ENCODE peak calls at places on chromosomes 7 and 10, in six cellular contexts. W is neural progenitor cell; Z is CD4-positive, CD25-positive, alpha-beta regulatory T cell; I is psoas muscle; X is sigmoid colon; G is cardiac muscle cell. U is an unnamed sample.

GRCh38 chr7:98626393-98627061 is 9.4 kb downstream of the NPTX2 start:
- DNase-seq in X (no peak), G (no peak), W (peak; percentile 75), I (no peak), Z (no peak), U (no peak)

GRCh38 chr7:137932881-137933269 is 69.0 kb downstream of the CREB3L2 start:
- DNase-seq in Z (no peak), G (no peak), I (no peak), W (no peak), X (no peak), U (no peak)

GRCh38 chr10:93749218-93749799 is 8.4 kb upstream of the LGI1 start:
- DNase-seq in X (no peak), I (no peak), Z (no peak), W (peak; percentile 51), G (no peak), U (peak; percentile 86)

GRCh38 chr10:116521424-116522305 is 24.1 kb upstream of the PNLIP start:
- DNase-seq in Z (no peak), W (peak; percentile 54), G (peak; percentile 53), I (no peak), X (no peak), U (peak; percentile 39)

GRCh38 chr10:132434405-132435005 is 37.5 kb downstream of the PWWP2B start:
- DNase-seq in W (no peak), G (no peak), X (no peak), I (no peak), Z (no peak), U (no peak)

GRCh38 chr10:79322616-79323566 is 24.4 kb upstream of the PPIF start:
- DNase-seq in I (peak; percentile 64), Z (peak; percentile 51), W (no peak), G (no peak), X (peak; percentile 88), U (peak; percentile 65)

GRCh38 chr10:110168601-110169481 is 38.6 kb upstream of the MXI1 start:
- DNase-seq in Z (no peak), I (no peak), W (no peak), G (peak; percentile 51), X (no peak), U (peak; percentile 86)

GRCh38 chr10:33556581-33556980 is 222.1 kb upstream of the NRP1 start:
- DNase-seq in G (peak; percentile 29), X (no peak), W (peak; percentile 39), I (no peak), Z (no peak), U (no peak)

GRCh38 chr7:45151131-45151684 is 6.4 kb upstream of the RAMP3 start:
- DNase-seq in G (no peak), X (peak; percentile 45), I (peak; percentile 26), Z (no peak), W (no peak), U (no peak)

GRCh38 chr10:101055416-101055815 is 6.4 kb upstream of the KAZALD1 start:
- DNase-seq in W (no peak), G (no peak), Z (no peak), X (no peak), I (no peak), U (peak; percentile 78)

GRCh38 chr7:116552616-116553015 is 27.8 kb downstream of the CAV1 start:
- DNase-seq in I (no peak), X (no peak), G (no peak), W (no peak), Z (no peak), U (no peak)

GRCh38 chr10:133091316-133091715 is 3.6 kb downstream of the ADGRA1 start:
- DNase-seq in G (no peak), Z (no peak), W (no peak), I (no peak), X (no peak), U (no peak)

GRCh38 chr7:99560834-99561734 is 2.6 kb downstream of the ZNF655 start:
- DNase-seq in W (no peak), Z (no peak), G (no peak), I (no peak), X (no peak), U (no peak)

GRCh38 chr7:156402255-156402654 is 238.3 kb upstream of the RNF32 start:
- DNase-seq in X (no peak), Z (no peak), I (no peak), W (no peak), G (no peak), U (no peak)

GRCh38 chr10:125144693-125145623 is 15.4 kb downstream of the CTBP2 start:
- DNase-seq in W (peak; percentile 58), G (no peak), X (no peak), Z (no peak), I (no peak), U (peak; percentile 61)

GRCh38 chr7:56009695-56010094 is 41.5 kb downstream of the PSPH start:
- DNase-seq in G (no peak), X (no peak), Z (no peak), I (no peak), W (no peak), U (no peak)

GRCh38 chr10:127993281-127993680 is 86.4 kb downstream of the PTPRE start:
- DNase-seq in I (no peak), G (no peak), Z (no peak), W (no peak), X (peak; percentile 50), U (no peak)

GRCh38 chr10:106089855-106090254 is 1074.7 kb downstream of the SORCS1 start:
- DNase-seq in Z (no peak), I (no peak), G (no peak), W (no peak), X (no peak), U (no peak)

GRCh38 chr7:46559194-46559576 is 638.1 kb upstream of the IGFBP3 start:
- DNase-seq in W (no peak), G (no peak), X (no peak), I (no peak), Z (no peak), U (no peak)

GRCh38 chr7:137983308-137984008 is 18.4 kb downstream of the CREB3L2 start:
- DNase-seq in I (peak; percentile 60), Z (no peak), G (no peak), W (no peak), X (no peak), U (no peak)

GRCh38 chr10:106224676-106225075 is 939.8 kb downstream of the SORCS1 start:
- DNase-seq in G (no peak), W (no peak), Z (no peak), I (no peak), X (no peak), U (no peak)

GRCh38 chr7:72539702-72540101 is 127.6 kb upstream of the CALN1 start:
- DNase-seq in X (no peak), W (no peak), G (no peak), Z (no peak), I (no peak), U (no peak)

GRCh38 chr10:132858121-132859081 is 72.5 kb upstream of the NKX6-2 start:
- DNase-seq in X (peak; percentile 46), I (peak; percentile 28), Z (no peak), W (no peak), G (no peak), U (no peak)

GRCh38 chr10:78911533-78912340 is 157.0 kb upstream of the ZMIZ1 start:
- DNase-seq in G (no peak), Z (no peak), I (peak; percentile 44), W (no peak), X (peak; percentile 40), U (no peak)

GRCh38 chr10:117927334-117927733 is 119.4 kb downstream of the RAB11FIP2 start:
- DNase-seq in W (no peak), G (no peak), X (no peak), Z (no peak), I (no peak), U (no peak)

GRCh38 chr10:117931078-117931477 is 115.7 kb downstream of the RAB11FIP2 start:
- DNase-seq in X (no peak), I (no peak), Z (no peak), G (no peak), W (no peak), U (no peak)

GRCh38 chr10:117927871-117928270 is 118.9 kb downstream of the RAB11FIP2 start:
- DNase-seq in Z (no peak), I (no peak), X (no peak), G (no peak), W (no peak), U (no peak)

GRCh38 chr10:117926491-117926890 is 120.2 kb downstream of the RAB11FIP2 start:
- DNase-seq in W (no peak), X (no peak), I (no peak), Z (no peak), G (no peak), U (no peak)

GRCh38 chr10:117929321-117930067 is 117.2 kb downstream of the RAB11FIP2 start:
- DNase-seq in X (no peak), Z (no peak), I (no peak), W (peak; percentile 43), G (peak; percentile 10), U (no peak)
- H3K27ac ChIP-seq in X (no peak overlapping the region), Z (no peak overlapping the region), I (no peak overlapping the region), W (no peak overlapping the region), G (no peak overlapping the region), U (no peak overlapping the region)

DNA sequence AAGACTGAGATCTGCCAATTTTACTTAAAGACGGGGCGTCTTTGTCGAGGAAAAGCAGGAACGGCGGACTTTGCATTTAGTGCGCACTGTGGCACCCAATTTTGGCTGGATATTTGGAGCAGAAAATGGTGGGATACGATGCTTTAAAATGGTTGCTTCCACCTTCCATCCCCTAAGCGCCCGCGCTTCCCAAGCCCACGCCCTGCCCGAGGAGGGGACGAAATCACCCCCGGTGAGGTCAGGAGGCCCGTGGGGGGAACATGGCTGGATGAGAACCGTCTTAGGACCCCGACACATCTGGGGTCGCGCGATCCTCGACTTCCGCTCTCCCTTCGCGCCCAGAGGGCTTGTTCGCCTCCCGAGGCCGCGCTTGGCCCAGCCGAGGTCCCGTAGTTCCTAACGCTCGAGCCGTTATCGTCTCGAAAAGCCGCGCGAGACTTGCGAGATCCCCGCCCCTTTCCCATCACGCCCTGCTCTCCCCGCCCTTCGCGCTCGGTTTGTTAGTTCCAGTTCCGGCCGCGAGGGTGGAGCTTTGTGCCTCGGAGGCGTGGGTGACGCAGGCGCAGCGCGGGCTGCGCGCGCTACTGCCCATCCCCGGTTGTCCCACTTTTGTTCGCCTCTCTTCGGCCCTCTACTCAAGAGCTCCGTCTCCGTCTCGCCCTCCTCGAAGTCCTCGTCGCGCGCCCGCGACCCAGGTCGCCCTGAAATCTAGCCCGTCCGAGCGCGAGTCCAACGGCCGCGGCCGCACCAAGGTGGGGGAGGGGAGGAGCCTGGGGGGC is at the start of gene SRRT:
- DNase-seq in Z (peak; percentile 97), G (peak; percentile 100), W (peak; percentile 100), X (peak; percentile 99), I (peak; percentile 99), U (peak; percentile 98)
- H3K36me3 ChIP-seq in Z (peaks cover 13% of the 10 kb centered on the region), G (peaks cover 22% of the 10 kb centered on the region), W (peaks cover 7% of the 10 kb centered on the region), X (peaks cover 35% of the 10 kb centered on the region), I (no peaks in the 10 kb centered on the region), U (no peaks in the 10 kb centered on the region)

DNA sequence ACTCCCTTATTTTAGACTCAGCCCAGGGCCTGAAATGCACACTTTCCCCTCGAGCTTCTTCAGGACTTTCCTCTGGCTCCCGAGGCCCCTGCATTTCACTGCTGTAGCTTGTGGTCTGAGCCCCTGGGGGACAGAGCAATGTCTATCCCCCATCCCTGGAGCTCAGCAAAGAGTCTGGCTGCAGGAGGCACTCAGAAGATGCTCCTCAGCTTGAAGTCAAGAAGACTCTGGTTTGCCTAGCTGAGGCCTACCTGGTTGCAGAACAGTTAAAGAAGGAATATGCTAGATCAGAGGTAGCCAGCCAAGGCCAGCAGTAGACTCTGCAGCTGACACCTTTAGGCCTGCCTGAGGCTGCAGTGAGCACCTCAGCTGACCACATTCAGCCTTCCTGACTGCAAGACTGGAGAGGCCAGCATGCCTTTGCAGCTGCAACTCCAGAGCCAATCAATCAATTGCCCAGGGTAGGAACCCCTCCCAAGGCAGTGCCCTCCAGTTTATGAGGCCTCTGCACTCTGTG is 36.9 kb upstream of the IKZF1 start:
- DNase-seq in X (no peak), Z (no peak), W (no peak), I (no peak), G (no peak), U (no peak)
- H3K4me1 ChIP-seq in X (no peaks in the 10 kb centered on the region), Z (peaks cover 84% of the 10 kb centered on the region), W (no peaks in the 10 kb centered on the region), I (no peaks in the 10 kb centered on the region), G (no peaks in the 10 kb centered on the region), U (no peaks in the 10 kb centered on the region)

GRCh38 chr10:70430489-70431445 is 10.7 kb downstream of the NODAL start:
- DNase-seq in W (peak; percentile 20), I (peak; percentile 80), G (peak; percentile 75), Z (no peak), X (peak; percentile 92), U (peak; percentile 17)
- H3K27ac ChIP-seq in W (no peak overlapping the region), I (peak overlapping the region; percentile 74), G (peak overlapping the region; percentile 86), Z (peak overlapping the region; percentile 31), X (peak overlapping the region; percentile 81), U (no peak overlapping the region)

U was measured in small intestine.